ENCODE peak calls at places on chromosomes 2 and 18, in ten cellular contexts. One of them, this sample, is unnamed.

GRCh38 chr2:239348563-239349447 is 52.0 kb downstream of the HDAC4 start:
- DNase-seq in amygdala: no peak
- DNase-seq in stimulated activated CD4-positive, alpha-beta T cell treated with anti-CD3 and anti-CD28 coated beads, TNF-alpha, amount 100 ng/mL, for 48 hours: no peak
- DNase-seq in M059J: no peak
- DNase-seq in activated T-helper 2 cell treated with anti-CD3 and anti-CD28 coated beads, Interferon-gamma antibody, Interleukin-2, Interleukin-4, amounts not matched to agents 10 μg/mL and 5 μg/mL and 100 μg/mL, durations not matched to agents 14 hours and 24 hours and 36 hours: no peak
- DNase-seq in T-helper 9 cell: no peak
- DNase-seq in stimulated activated naive CD4-positive, alpha-beta T cell treated with Interleukin-2 at 50 U/mL for 16 hours: no peak
- DNase-seq in central memory CD4-positive, alpha-beta T cell: no peak
- DNase-seq in stromal cell of bone marrow: no peak
- DNase-seq in fibroblast of lung: no peak
- DNase-seq in this sample: no peak

GRCh38 chr2:70523996-70524965 is 29.3 kb downstream of the TGFA start:
- DNase-seq in stimulated activated CD4-positive, alpha-beta T cell treated with anti-CD3 and anti-CD28 coated beads, TNF-alpha, amount 100 ng/mL, for 48 hours: no peak
- DNase-seq in central memory CD4-positive, alpha-beta T cell: peak; percentile 33
- DNase-seq in stimulated activated naive CD4-positive, alpha-beta T cell treated with Interleukin-2 at 50 U/mL for 16 hours: peak; percentile 9
- DNase-seq in activated T-helper 2 cell treated with anti-CD3 and anti-CD28 coated beads, Interferon-gamma antibody, Interleukin-2, Interleukin-4, amounts not matched to agents 10 μg/mL and 5 μg/mL and 100 μg/mL, durations not matched to agents 14 hours and 24 hours and 36 hours: no peak
- DNase-seq in stromal cell of bone marrow: peak; percentile 48
- DNase-seq in amygdala: no peak
- DNase-seq in fibroblast of lung: peak; percentile 86
- DNase-seq in M059J: peak; percentile 90
- DNase-seq in T-helper 9 cell: no peak
- DNase-seq in this sample: no peak

GRCh38 chr2:201643216-201643651 is at the start of gene TMEM237:
- DNase-seq in stimulated activated naive CD4-positive, alpha-beta T cell treated with Interleukin-2 at 50 U/mL for 16 hours: peak; percentile 54
- DNase-seq in stromal cell of bone marrow: no peak
- DNase-seq in T-helper 9 cell: peak; percentile 42
- DNase-seq in fibroblast of lung: peak; percentile 54
- DNase-seq in activated T-helper 2 cell treated with anti-CD3 and anti-CD28 coated beads, Interferon-gamma antibody, Interleukin-2, Interleukin-4, amounts not matched to agents 10 μg/mL and 5 μg/mL and 100 μg/mL, durations not matched to agents 14 hours and 24 hours and 36 hours: peak; percentile 32
- DNase-seq in M059J: peak; percentile 55
- DNase-seq in amygdala: no peak
- DNase-seq in central memory CD4-positive, alpha-beta T cell: peak; percentile 44
- DNase-seq in stimulated activated CD4-positive, alpha-beta T cell treated with anti-CD3 and anti-CD28 coated beads, TNF-alpha, amount 100 ng/mL, for 48 hours: no peak
- DNase-seq in this sample: peak; percentile 60

GRCh38 chr2:233448220-233448559 is 93.9 kb downstream of the DGKD start:
- DNase-seq in fibroblast of lung: no peak
- DNase-seq in central memory CD4-positive, alpha-beta T cell: no peak
- DNase-seq in amygdala: no peak
- DNase-seq in M059J: peak; percentile 18
- DNase-seq in stromal cell of bone marrow: no peak
- DNase-seq in stimulated activated CD4-positive, alpha-beta T cell treated with anti-CD3 and anti-CD28 coated beads, TNF-alpha, amount 100 ng/mL, for 48 hours: no peak
- DNase-seq in stimulated activated naive CD4-positive, alpha-beta T cell treated with Interleukin-2 at 50 U/mL for 16 hours: no peak
- DNase-seq in activated T-helper 2 cell treated with anti-CD3 and anti-CD28 coated beads, Interferon-gamma antibody, Interleukin-2, Interleukin-4, amounts not matched to agents 10 μg/mL and 5 μg/mL and 100 μg/mL, durations not matched to agents 14 hours and 24 hours and 36 hours: no peak
- DNase-seq in T-helper 9 cell: no peak
- DNase-seq in this sample: no peak

GRCh38 chr2:200509227-200509607 is 651 bp downstream of the KCTD18 start:
- DNase-seq in M059J: peak; percentile 16
- DNase-seq in stimulated activated naive CD4-positive, alpha-beta T cell treated with Interleukin-2 at 50 U/mL for 16 hours: no peak
- DNase-seq in central memory CD4-positive, alpha-beta T cell: no peak
- DNase-seq in amygdala: no peak
- DNase-seq in fibroblast of lung: no peak
- DNase-seq in stimulated activated CD4-positive, alpha-beta T cell treated with anti-CD3 and anti-CD28 coated beads, TNF-alpha, amount 100 ng/mL, for 48 hours: no peak
- DNase-seq in stromal cell of bone marrow: no peak
- DNase-seq in T-helper 9 cell: no peak
- DNase-seq in activated T-helper 2 cell treated with anti-CD3 and anti-CD28 coated beads, Interferon-gamma antibody, Interleukin-2, Interleukin-4, amounts not matched to agents 10 μg/mL and 5 μg/mL and 100 μg/mL, durations not matched to agents 14 hours and 24 hours and 36 hours: no peak
- DNase-seq in this sample: no peak

GRCh38 chr2:62379576-62379975 is 126.4 kb downstream of the TMEM17 start:
- DNase-seq in fibroblast of lung: no peak
- DNase-seq in T-helper 9 cell: no peak
- DNase-seq in M059J: no peak
- DNase-seq in amygdala: no peak
- DNase-seq in stromal cell of bone marrow: no peak
- DNase-seq in stimulated activated CD4-positive, alpha-beta T cell treated with anti-CD3 and anti-CD28 coated beads, TNF-alpha, amount 100 ng/mL, for 48 hours: no peak
- DNase-seq in activated T-helper 2 cell treated with anti-CD3 and anti-CD28 coated beads, Interferon-gamma antibody, Interleukin-2, Interleukin-4, amounts not matched to agents 10 μg/mL and 5 μg/mL and 100 μg/mL, durations not matched to agents 14 hours and 24 hours and 36 hours: no peak
- DNase-seq in stimulated activated naive CD4-positive, alpha-beta T cell treated with Interleukin-2 at 50 U/mL for 16 hours: no peak
- DNase-seq in central memory CD4-positive, alpha-beta T cell: no peak
- DNase-seq in this sample: no peak

GRCh38 chr2:224946911-224947310 is 95.4 kb downstream of the DOCK10 start:
- DNase-seq in stimulated activated CD4-positive, alpha-beta T cell treated with anti-CD3 and anti-CD28 coated beads, TNF-alpha, amount 100 ng/mL, for 48 hours: no peak
- DNase-seq in stromal cell of bone marrow: no peak
- DNase-seq in activated T-helper 2 cell treated with anti-CD3 and anti-CD28 coated beads, Interferon-gamma antibody, Interleukin-2, Interleukin-4, amounts not matched to agents 10 μg/mL and 5 μg/mL and 100 μg/mL, durations not matched to agents 14 hours and 24 hours and 36 hours: no peak
- DNase-seq in amygdala: no peak
- DNase-seq in M059J: peak; percentile 69
- DNase-seq in stimulated activated naive CD4-positive, alpha-beta T cell treated with Interleukin-2 at 50 U/mL for 16 hours: no peak
- DNase-seq in fibroblast of lung: peak; percentile 89
- DNase-seq in central memory CD4-positive, alpha-beta T cell: peak; percentile 69
- DNase-seq in T-helper 9 cell: no peak
- DNase-seq in this sample: peak; percentile 63

GRCh38 chr2:117983040-117983439 is 30.8 kb downstream of the CCDC93 start:
- DNase-seq in stimulated activated CD4-positive, alpha-beta T cell treated with anti-CD3 and anti-CD28 coated beads, TNF-alpha, amount 100 ng/mL, for 48 hours: no peak
- DNase-seq in T-helper 9 cell: no peak
- DNase-seq in central memory CD4-positive, alpha-beta T cell: no peak
- DNase-seq in stimulated activated naive CD4-positive, alpha-beta T cell treated with Interleukin-2 at 50 U/mL for 16 hours: no peak
- DNase-seq in stromal cell of bone marrow: no peak
- DNase-seq in activated T-helper 2 cell treated with anti-CD3 and anti-CD28 coated beads, Interferon-gamma antibody, Interleukin-2, Interleukin-4, amounts not matched to agents 10 μg/mL and 5 μg/mL and 100 μg/mL, durations not matched to agents 14 hours and 24 hours and 36 hours: no peak
- DNase-seq in M059J: peak; percentile 21
- DNase-seq in amygdala: no peak
- DNase-seq in fibroblast of lung: peak; percentile 91
- DNase-seq in this sample: no peak

GRCh38 chr2:10346929-10347558 is 44.3 kb downstream of the HPCAL1 start:
- DNase-seq in M059J: no peak
- DNase-seq in T-helper 9 cell: no peak
- DNase-seq in stromal cell of bone marrow: no peak
- DNase-seq in central memory CD4-positive, alpha-beta T cell: no peak
- DNase-seq in stimulated activated CD4-positive, alpha-beta T cell treated with anti-CD3 and anti-CD28 coated beads, TNF-alpha, amount 100 ng/mL, for 48 hours: no peak
- DNase-seq in activated T-helper 2 cell treated with anti-CD3 and anti-CD28 coated beads, Interferon-gamma antibody, Interleukin-2, Interleukin-4, amounts not matched to agents 10 μg/mL and 5 μg/mL and 100 μg/mL, durations not matched to agents 14 hours and 24 hours and 36 hours: no peak
- DNase-seq in amygdala: no peak
- DNase-seq in stimulated activated naive CD4-positive, alpha-beta T cell treated with Interleukin-2 at 50 U/mL for 16 hours: no peak
- DNase-seq in fibroblast of lung: peak; percentile 47
- DNase-seq in this sample: no peak

GRCh38 chr2:64442801-64443429 is 11.0 kb upstream of the LGALSL start:
- DNase-seq in central memory CD4-positive, alpha-beta T cell: no peak
- DNase-seq in stimulated activated CD4-positive, alpha-beta T cell treated with anti-CD3 and anti-CD28 coated beads, TNF-alpha, amount 100 ng/mL, for 48 hours: no peak
- DNase-seq in M059J: no peak
- DNase-seq in fibroblast of lung: no peak
- DNase-seq in amygdala: no peak
- DNase-seq in stromal cell of bone marrow: no peak
- DNase-seq in T-helper 9 cell: no peak
- DNase-seq in activated T-helper 2 cell treated with anti-CD3 and anti-CD28 coated beads, Interferon-gamma antibody, Interleukin-2, Interleukin-4, amounts not matched to agents 10 μg/mL and 5 μg/mL and 100 μg/mL, durations not matched to agents 14 hours and 24 hours and 36 hours: no peak
- DNase-seq in stimulated activated naive CD4-positive, alpha-beta T cell treated with Interleukin-2 at 50 U/mL for 16 hours: no peak
- DNase-seq in this sample: no peak

GRCh38 chr2:173401716-173402326 is 47.1 kb downstream of the CDCA7 start:
- DNase-seq in stimulated activated naive CD4-positive, alpha-beta T cell treated with Interleukin-2 at 50 U/mL for 16 hours: no peak
- DNase-seq in T-helper 9 cell: no peak
- DNase-seq in amygdala: no peak
- DNase-seq in M059J: peak; percentile 18
- DNase-seq in stromal cell of bone marrow: no peak
- DNase-seq in fibroblast of lung: peak; percentile 19
- DNase-seq in activated T-helper 2 cell treated with anti-CD3 and anti-CD28 coated beads, Interferon-gamma antibody, Interleukin-2, Interleukin-4, amounts not matched to agents 10 μg/mL and 5 μg/mL and 100 μg/mL, durations not matched to agents 14 hours and 24 hours and 36 hours: no peak
- DNase-seq in central memory CD4-positive, alpha-beta T cell: no peak
- DNase-seq in stimulated activated CD4-positive, alpha-beta T cell treated with anti-CD3 and anti-CD28 coated beads, TNF-alpha, amount 100 ng/mL, for 48 hours: no peak
- DNase-seq in this sample: no peak

GRCh38 chr2:69149631-69150215 is 136.7 kb downstream of the ANTXR1 start:
- DNase-seq in stromal cell of bone marrow: peak; percentile 41
- DNase-seq in central memory CD4-positive, alpha-beta T cell: no peak
- DNase-seq in activated T-helper 2 cell treated with anti-CD3 and anti-CD28 coated beads, Interferon-gamma antibody, Interleukin-2, Interleukin-4, amounts not matched to agents 10 μg/mL and 5 μg/mL and 100 μg/mL, durations not matched to agents 14 hours and 24 hours and 36 hours: no peak
- DNase-seq in M059J: peak; percentile 76
- DNase-seq in amygdala: no peak
- DNase-seq in fibroblast of lung: peak; percentile 78
- DNase-seq in stimulated activated naive CD4-positive, alpha-beta T cell treated with Interleukin-2 at 50 U/mL for 16 hours: no peak
- DNase-seq in stimulated activated CD4-positive, alpha-beta T cell treated with anti-CD3 and anti-CD28 coated beads, TNF-alpha, amount 100 ng/mL, for 48 hours: no peak
- DNase-seq in T-helper 9 cell: no peak
- DNase-seq in this sample: no peak

GRCh38 chr18:22169011-22169888 is at the start of gene GATA6:
- DNase-seq in central memory CD4-positive, alpha-beta T cell: peak; percentile 6
- DNase-seq in T-helper 9 cell: no peak
- DNase-seq in stimulated activated naive CD4-positive, alpha-beta T cell treated with Interleukin-2 at 50 U/mL for 16 hours: no peak
- DNase-seq in amygdala: no peak
- DNase-seq in stimulated activated CD4-positive, alpha-beta T cell treated with anti-CD3 and anti-CD28 coated beads, TNF-alpha, amount 100 ng/mL, for 48 hours: no peak
- DNase-seq in stromal cell of bone marrow: peak; percentile 79
- DNase-seq in activated T-helper 2 cell treated with anti-CD3 and anti-CD28 coated beads, Interferon-gamma antibody, Interleukin-2, Interleukin-4, amounts not matched to agents 10 μg/mL and 5 μg/mL and 100 μg/mL, durations not matched to agents 14 hours and 24 hours and 36 hours: no peak
- DNase-seq in M059J: peak; percentile 84
- DNase-seq in fibroblast of lung: peak; percentile 94
- DNase-seq in this sample: no peak

GRCh38 chr2:109330056-109330455 is 201.1 kb downstream of the SH3RF3 start:
- DNase-seq in stimulated activated naive CD4-positive, alpha-beta T cell treated with Interleukin-2 at 50 U/mL for 16 hours: no peak
- DNase-seq in activated T-helper 2 cell treated with anti-CD3 and anti-CD28 coated beads, Interferon-gamma antibody, Interleukin-2, Interleukin-4, amounts not matched to agents 10 μg/mL and 5 μg/mL and 100 μg/mL, durations not matched to agents 14 hours and 24 hours and 36 hours: no peak
- DNase-seq in T-helper 9 cell: no peak
- DNase-seq in central memory CD4-positive, alpha-beta T cell: no peak
- DNase-seq in stromal cell of bone marrow: no peak
- DNase-seq in amygdala: no peak
- DNase-seq in fibroblast of lung: peak; percentile 86
- DNase-seq in stimulated activated CD4-positive, alpha-beta T cell treated with anti-CD3 and anti-CD28 coated beads, TNF-alpha, amount 100 ng/mL, for 48 hours: no peak
- DNase-seq in M059J: peak; percentile 49
- DNase-seq in this sample: no peak

GRCh38 chr2:220279372-220279771 is 651.9 kb downstream of the SLC4A3 start:
- DNase-seq in T-helper 9 cell: no peak
- DNase-seq in fibroblast of lung: peak; percentile 96
- DNase-seq in stimulated activated naive CD4-positive, alpha-beta T cell treated with Interleukin-2 at 50 U/mL for 16 hours: no peak
- DNase-seq in amygdala: no peak
- DNase-seq in central memory CD4-positive, alpha-beta T cell: no peak
- DNase-seq in activated T-helper 2 cell treated with anti-CD3 and anti-CD28 coated beads, Interferon-gamma antibody, Interleukin-2, Interleukin-4, amounts not matched to agents 10 μg/mL and 5 μg/mL and 100 μg/mL, durations not matched to agents 14 hours and 24 hours and 36 hours: no peak
- DNase-seq in M059J: peak; percentile 95
- DNase-seq in stromal cell of bone marrow: peak; percentile 55
- DNase-seq in stimulated activated CD4-positive, alpha-beta T cell treated with anti-CD3 and anti-CD28 coated beads, TNF-alpha, amount 100 ng/mL, for 48 hours: no peak
- DNase-seq in this sample: no peak

GRCh38 chr2:123732563-123732962 is 292.5 kb upstream of the CNTNAP5 start:
- DNase-seq in activated T-helper 2 cell treated with anti-CD3 and anti-CD28 coated beads, Interferon-gamma antibody, Interleukin-2, Interleukin-4, amounts not matched to agents 10 μg/mL and 5 μg/mL and 100 μg/mL, durations not matched to agents 14 hours and 24 hours and 36 hours: no peak
- DNase-seq in stimulated activated CD4-positive, alpha-beta T cell treated with anti-CD3 and anti-CD28 coated beads, TNF-alpha, amount 100 ng/mL, for 48 hours: no peak
- DNase-seq in amygdala: no peak
- DNase-seq in stromal cell of bone marrow: no peak
- DNase-seq in fibroblast of lung: no peak
- DNase-seq in stimulated activated naive CD4-positive, alpha-beta T cell treated with Interleukin-2 at 50 U/mL for 16 hours: no peak
- DNase-seq in M059J: peak; percentile 1
- DNase-seq in T-helper 9 cell: no peak
- DNase-seq in central memory CD4-positive, alpha-beta T cell: no peak
- DNase-seq in this sample: no peak

GRCh38 chr2:45993476-45993991 is 303.7 kb upstream of the EPAS1 start:
- DNase-seq in central memory CD4-positive, alpha-beta T cell: peak; percentile 45
- DNase-seq in stimulated activated naive CD4-positive, alpha-beta T cell treated with Interleukin-2 at 50 U/mL for 16 hours: peak; percentile 12
- DNase-seq in T-helper 9 cell: peak; percentile 37
- DNase-seq in activated T-helper 2 cell treated with anti-CD3 and anti-CD28 coated beads, Interferon-gamma antibody, Interleukin-2, Interleukin-4, amounts not matched to agents 10 μg/mL and 5 μg/mL and 100 μg/mL, durations not matched to agents 14 hours and 24 hours and 36 hours: peak; percentile 44
- DNase-seq in stimulated activated CD4-positive, alpha-beta T cell treated with anti-CD3 and anti-CD28 coated beads, TNF-alpha, amount 100 ng/mL, for 48 hours: peak; percentile 62
- DNase-seq in stromal cell of bone marrow: peak; percentile 65
- DNase-seq in fibroblast of lung: peak; percentile 72
- DNase-seq in amygdala: peak; percentile 31
- DNase-seq in M059J: peak; percentile 77
- DNase-seq in this sample: peak; percentile 30

GRCh38 chr2:199382091-199382490 is 75.6 kb downstream of the SATB2 start:
- DNase-seq in M059J: no peak
- DNase-seq in fibroblast of lung: peak; percentile 26
- DNase-seq in stimulated activated naive CD4-positive, alpha-beta T cell treated with Interleukin-2 at 50 U/mL for 16 hours: no peak
- DNase-seq in stimulated activated CD4-positive, alpha-beta T cell treated with anti-CD3 and anti-CD28 coated beads, TNF-alpha, amount 100 ng/mL, for 48 hours: no peak
- DNase-seq in central memory CD4-positive, alpha-beta T cell: no peak
- DNase-seq in activated T-helper 2 cell treated with anti-CD3 and anti-CD28 coated beads, Interferon-gamma antibody, Interleukin-2, Interleukin-4, amounts not matched to agents 10 μg/mL and 5 μg/mL and 100 μg/mL, durations not matched to agents 14 hours and 24 hours and 36 hours: no peak
- DNase-seq in amygdala: no peak
- DNase-seq in stromal cell of bone marrow: peak; percentile 51
- DNase-seq in T-helper 9 cell: no peak
- DNase-seq in this sample: no peak

GRCh38 chr2:32061973-32062861 is 1.1 kb upstream of the SPAST start:
- DNase-seq in T-helper 9 cell: no peak
- DNase-seq in M059J: peak; percentile 66
- DNase-seq in amygdala: no peak
- DNase-seq in activated T-helper 2 cell treated with anti-CD3 and anti-CD28 coated beads, Interferon-gamma antibody, Interleukin-2, Interleukin-4, amounts not matched to agents 10 μg/mL and 5 μg/mL and 100 μg/mL, durations not matched to agents 14 hours and 24 hours and 36 hours: no peak
- DNase-seq in fibroblast of lung: peak; percentile 61
- DNase-seq in stromal cell of bone marrow: peak; percentile 61
- DNase-seq in stimulated activated CD4-positive, alpha-beta T cell treated with anti-CD3 and anti-CD28 coated beads, TNF-alpha, amount 100 ng/mL, for 48 hours: no peak
- DNase-seq in central memory CD4-positive, alpha-beta T cell: no peak
- DNase-seq in stimulated activated naive CD4-positive, alpha-beta T cell treated with Interleukin-2 at 50 U/mL for 16 hours: no peak
- DNase-seq in this sample: peak; percentile 10

GRCh38 chr18:8034674-8035073 is 467.6 kb downstream of the PTPRM start:
- DNase-seq in stimulated activated CD4-positive, alpha-beta T cell treated with anti-CD3 and anti-CD28 coated beads, TNF-alpha, amount 100 ng/mL, for 48 hours: no peak
- DNase-seq in activated T-helper 2 cell treated with anti-CD3 and anti-CD28 coated beads, Interferon-gamma antibody, Interleukin-2, Interleukin-4, amounts not matched to agents 10 μg/mL and 5 μg/mL and 100 μg/mL, durations not matched to agents 14 hours and 24 hours and 36 hours: no peak
- DNase-seq in T-helper 9 cell: no peak
- DNase-seq in stromal cell of bone marrow: no peak
- DNase-seq in central memory CD4-positive, alpha-beta T cell: no peak
- DNase-seq in M059J: no peak
- DNase-seq in amygdala: no peak
- DNase-seq in stimulated activated naive CD4-positive, alpha-beta T cell treated with Interleukin-2 at 50 U/mL for 16 hours: no peak
- DNase-seq in fibroblast of lung: no peak
- DNase-seq in this sample: no peak

GRCh38 chr18:7645756-7646155 is 78.6 kb downstream of the PTPRM start:
- DNase-seq in T-helper 9 cell: no peak
- DNase-seq in M059J: peak; percentile 47
- DNase-seq in amygdala: no peak
- DNase-seq in activated T-helper 2 cell treated with anti-CD3 and anti-CD28 coated beads, Interferon-gamma antibody, Interleukin-2, Interleukin-4, amounts not matched to agents 10 μg/mL and 5 μg/mL and 100 μg/mL, durations not matched to agents 14 hours and 24 hours and 36 hours: no peak
- DNase-seq in fibroblast of lung: peak; percentile 16
- DNase-seq in stimulated activated CD4-positive, alpha-beta T cell treated with anti-CD3 and anti-CD28 coated beads, TNF-alpha, amount 100 ng/mL, for 48 hours: no peak
- DNase-seq in stimulated activated naive CD4-positive, alpha-beta T cell treated with Interleukin-2 at 50 U/mL for 16 hours: no peak
- DNase-seq in stromal cell of bone marrow: no peak
- DNase-seq in central memory CD4-positive, alpha-beta T cell: no peak
- DNase-seq in this sample: no peak

GRCh38 chr18:6810191-6810590 is 80.7 kb downstream of the ARHGAP28 start:
- DNase-seq in amygdala: no peak
- DNase-seq in fibroblast of lung: no peak
- DNase-seq in T-helper 9 cell: no peak
- DNase-seq in activated T-helper 2 cell treated with anti-CD3 and anti-CD28 coated beads, Interferon-gamma antibody, Interleukin-2, Interleukin-4, amounts not matched to agents 10 μg/mL and 5 μg/mL and 100 μg/mL, durations not matched to agents 14 hours and 24 hours and 36 hours: no peak
- DNase-seq in stimulated activated CD4-positive, alpha-beta T cell treated with anti-CD3 and anti-CD28 coated beads, TNF-alpha, amount 100 ng/mL, for 48 hours: no peak
- DNase-seq in stromal cell of bone marrow: no peak
- DNase-seq in stimulated activated naive CD4-positive, alpha-beta T cell treated with Interleukin-2 at 50 U/mL for 16 hours: no peak
- DNase-seq in central memory CD4-positive, alpha-beta T cell: no peak
- DNase-seq in M059J: no peak
- DNase-seq in this sample: no peak

GRCh38 chr2:201970786-201971108 is 62.9 kb upstream of the FZD7 start:
- DNase-seq in T-helper 9 cell: no peak
- DNase-seq in stimulated activated CD4-positive, alpha-beta T cell treated with anti-CD3 and anti-CD28 coated beads, TNF-alpha, amount 100 ng/mL, for 48 hours: no peak
- DNase-seq in stromal cell of bone marrow: no peak
- DNase-seq in amygdala: no peak
- DNase-seq in activated T-helper 2 cell treated with anti-CD3 and anti-CD28 coated beads, Interferon-gamma antibody, Interleukin-2, Interleukin-4, amounts not matched to agents 10 μg/mL and 5 μg/mL and 100 μg/mL, durations not matched to agents 14 hours and 24 hours and 36 hours: no peak
- DNase-seq in stimulated activated naive CD4-positive, alpha-beta T cell treated with Interleukin-2 at 50 U/mL for 16 hours: no peak
- DNase-seq in fibroblast of lung: no peak
- DNase-seq in M059J: no peak
- DNase-seq in central memory CD4-positive, alpha-beta T cell: no peak
- DNase-seq in this sample: no peak

GRCh38 chr2:190858817-190859216 is 21.8 kb upstream of the GLS start:
- DNase-seq in stimulated activated CD4-positive, alpha-beta T cell treated with anti-CD3 and anti-CD28 coated beads, TNF-alpha, amount 100 ng/mL, for 48 hours: no peak
- DNase-seq in amygdala: no peak
- DNase-seq in activated T-helper 2 cell treated with anti-CD3 and anti-CD28 coated beads, Interferon-gamma antibody, Interleukin-2, Interleukin-4, amounts not matched to agents 10 μg/mL and 5 μg/mL and 100 μg/mL, durations not matched to agents 14 hours and 24 hours and 36 hours: no peak
- DNase-seq in stimulated activated naive CD4-positive, alpha-beta T cell treated with Interleukin-2 at 50 U/mL for 16 hours: no peak
- DNase-seq in central memory CD4-positive, alpha-beta T cell: no peak
- DNase-seq in T-helper 9 cell: no peak
- DNase-seq in fibroblast of lung: peak; percentile 94
- DNase-seq in stromal cell of bone marrow: no peak
- DNase-seq in M059J: peak; percentile 90
- DNase-seq in this sample: no peak

GRCh38 chr18:44135791-44136190 is 544.9 kb upstream of the SETBP1 start:
- DNase-seq in activated T-helper 2 cell treated with anti-CD3 and anti-CD28 coated beads, Interferon-gamma antibody, Interleukin-2, Interleukin-4, amounts not matched to agents 10 μg/mL and 5 μg/mL and 100 μg/mL, durations not matched to agents 14 hours and 24 hours and 36 hours: no peak
- DNase-seq in stromal cell of bone marrow: no peak
- DNase-seq in stimulated activated CD4-positive, alpha-beta T cell treated with anti-CD3 and anti-CD28 coated beads, TNF-alpha, amount 100 ng/mL, for 48 hours: no peak
- DNase-seq in amygdala: no peak
- DNase-seq in central memory CD4-positive, alpha-beta T cell: no peak
- DNase-seq in stimulated activated naive CD4-positive, alpha-beta T cell treated with Interleukin-2 at 50 U/mL for 16 hours: no peak
- DNase-seq in T-helper 9 cell: no peak
- DNase-seq in M059J: peak; percentile 82
- DNase-seq in fibroblast of lung: peak; percentile 17
- DNase-seq in this sample: no peak

GRCh38 chr2:127586746-127587295 is 51.3 kb downstream of the MYO7B start:
- DNase-seq in central memory CD4-positive, alpha-beta T cell: no peak
- DNase-seq in stromal cell of bone marrow: no peak
- DNase-seq in amygdala: no peak
- DNase-seq in stimulated activated naive CD4-positive, alpha-beta T cell treated with Interleukin-2 at 50 U/mL for 16 hours: no peak
- DNase-seq in stimulated activated CD4-positive, alpha-beta T cell treated with anti-CD3 and anti-CD28 coated beads, TNF-alpha, amount 100 ng/mL, for 48 hours: no peak
- DNase-seq in fibroblast of lung: no peak
- DNase-seq in activated T-helper 2 cell treated with anti-CD3 and anti-CD28 coated beads, Interferon-gamma antibody, Interleukin-2, Interleukin-4, amounts not matched to agents 10 μg/mL and 5 μg/mL and 100 μg/mL, durations not matched to agents 14 hours and 24 hours and 36 hours: no peak
- DNase-seq in T-helper 9 cell: no peak
- DNase-seq in M059J: no peak
- DNase-seq in this sample: no peak

GRCh38 chr2:211181626-211182025 is 625.2 kb downstream of the CPS1 start:
- DNase-seq in stimulated activated CD4-positive, alpha-beta T cell treated with anti-CD3 and anti-CD28 coated beads, TNF-alpha, amount 100 ng/mL, for 48 hours: no peak
- DNase-seq in amygdala: no peak
- DNase-seq in central memory CD4-positive, alpha-beta T cell: no peak
- DNase-seq in stromal cell of bone marrow: no peak
- DNase-seq in T-helper 9 cell: no peak
- DNase-seq in activated T-helper 2 cell treated with anti-CD3 and anti-CD28 coated beads, Interferon-gamma antibody, Interleukin-2, Interleukin-4, amounts not matched to agents 10 μg/mL and 5 μg/mL and 100 μg/mL, durations not matched to agents 14 hours and 24 hours and 36 hours: no peak
- DNase-seq in stimulated activated naive CD4-positive, alpha-beta T cell treated with Interleukin-2 at 50 U/mL for 16 hours: no peak
- DNase-seq in M059J: peak; percentile 15
- DNase-seq in fibroblast of lung: peak; percentile 23
- DNase-seq in this sample: no peak

GRCh38 chr18:58288922-58289797 is 245.1 kb downstream of the NEDD4L start:
- DNase-seq in T-helper 9 cell: no peak
- DNase-seq in stimulated activated naive CD4-positive, alpha-beta T cell treated with Interleukin-2 at 50 U/mL for 16 hours: no peak
- DNase-seq in fibroblast of lung: peak; percentile 80
- DNase-seq in central memory CD4-positive, alpha-beta T cell: no peak
- DNase-seq in M059J: peak; percentile 84
- DNase-seq in amygdala: no peak
- DNase-seq in stromal cell of bone marrow: no peak
- DNase-seq in activated T-helper 2 cell treated with anti-CD3 and anti-CD28 coated beads, Interferon-gamma antibody, Interleukin-2, Interleukin-4, amounts not matched to agents 10 μg/mL and 5 μg/mL and 100 μg/mL, durations not matched to agents 14 hours and 24 hours and 36 hours: no peak
- DNase-seq in stimulated activated CD4-positive, alpha-beta T cell treated with anti-CD3 and anti-CD28 coated beads, TNF-alpha, amount 100 ng/mL, for 48 hours: no peak
- DNase-seq in this sample: no peak